ENCODE peak calls at places on chromosome 16, in six cellular contexts. K is GM12891, R is K562, L is HepG2, T is H1, N is GM12878. S is an unnamed sample.

GRCh38 chr16:50909831-50910697 is 168.2 kb downstream of the CYLD start:
- DNase-seq in K (no peak), R (no peak), L (no peak), T (no peak), N (no peak), S (no peak)

GRCh38 chr16:57318240-57318970 is 33.9 kb upstream of the PLLP start:
- DNase-seq in K (no peak), R (no peak), L (no peak), T (no peak), N (no peak), S (no peak)

GRCh38 chr16:57462978-57463362 is 491 bp downstream of the POLR2C start:
- DNase-seq in K (no peak), R (peak; percentile 26), L (no peak), T (no peak), N (no peak), S (no peak)

GRCh38 chr16:75236232-75236631 is 15.2 kb downstream of the BCAR1 start:
- DNase-seq in K (no peak), R (no peak), L (no peak), T (no peak), N (no peak), S (no peak)

GRCh38 chr16:89344314-89344828 is 126.9 kb downstream of the ZNF778 start:
- DNase-seq in K (no peak), R (no peak), L (no peak), T (no peak), N (no peak), S (no peak)

GRCh38 chr16:79045191-79045590 is 555.3 kb downstream of the MAF start:
- DNase-seq in K (no peak), R (no peak), L (no peak), T (no peak), N (no peak), S (no peak)

GRCh38 chr16:1100084-1100800 is 4.2 kb upstream of the C1QTNF8 start:
- DNase-seq in K (no peak), R (no peak), L (no peak), T (no peak), N (no peak), S (no peak)

GRCh38 chr16:52547001-52547833 is at the start of gene TOX3:
- DNase-seq in K (peak; percentile 2), R (no peak), L (no peak), T (no peak), N (no peak), S (no peak)

GRCh38 chr16:48277158-48277557 is 29.8 kb upstream of the ABCC11 start:
- DNase-seq in K (no peak), R (peak; percentile 3), L (no peak), T (no peak), N (no peak), S (no peak)

GRCh38 chr16:88494335-88495154 is 41.5 kb downstream of the ZFPM1 start:
- DNase-seq in K (no peak), R (peak; percentile 89), L (no peak), T (no peak), N (no peak), S (no peak)

GRCh38 chr16:23408242-23409201 is 44.5 kb downstream of the COG7 start:
- DNase-seq in K (no peak), R (no peak), L (no peak), T (no peak), N (no peak), S (no peak)

GRCh38 chr16:15897834-15898254 is 9.4 kb upstream of the CEP20 start:
- DNase-seq in K (peak; percentile 43), R (peak; percentile 55), L (no peak), T (no peak), N (peak; percentile 76), S (peak; percentile 56)

GRCh38 chr16:55100100-55100499 is 169.4 kb downstream of the IRX5 start:
- DNase-seq in K (no peak), R (no peak), L (no peak), T (no peak), N (no peak), S (no peak)

GRCh38 chr16:55297910-55298175 is 26.2 kb upstream of the IRX6 start:
- DNase-seq in K (no peak), R (no peak), L (no peak), T (no peak), N (no peak), S (no peak)

GRCh38 chr16:57049678-57050077 is 42.7 kb upstream of the CPNE2 start:
- DNase-seq in K (peak; percentile 54), R (no peak), L (no peak), T (no peak), N (peak; percentile 52), S (peak; percentile 54)

GRCh38 chr16:79209308-79209707 is 391.2 kb downstream of the MAF start:
- DNase-seq in K (no peak), R (no peak), L (no peak), T (no peak), N (no peak), S (no peak)

GRCh38 chr16:89334461-89334860 is 117.0 kb downstream of the ZNF778 start:
- DNase-seq in K (no peak), R (no peak), L (no peak), T (no peak), N (no peak), S (no peak)

GRCh38 chr16:57611184-57611583 is 17.2 kb upstream of the ADGRG1 start:
- DNase-seq in K (no peak), R (no peak), L (no peak), T (no peak), N (no peak), S (no peak)

GRCh38 chr16:69073181-69073669 is 32.2 kb upstream of the HAS3 start:
- DNase-seq in K (no peak), R (no peak), L (peak; percentile 38), T (no peak), N (no peak), S (no peak)
- TF ChIP-seq TAF1 in K (no peak), R (no peak), L (no peak), T (no peak), N (no peak), S (no peak)

DNA sequence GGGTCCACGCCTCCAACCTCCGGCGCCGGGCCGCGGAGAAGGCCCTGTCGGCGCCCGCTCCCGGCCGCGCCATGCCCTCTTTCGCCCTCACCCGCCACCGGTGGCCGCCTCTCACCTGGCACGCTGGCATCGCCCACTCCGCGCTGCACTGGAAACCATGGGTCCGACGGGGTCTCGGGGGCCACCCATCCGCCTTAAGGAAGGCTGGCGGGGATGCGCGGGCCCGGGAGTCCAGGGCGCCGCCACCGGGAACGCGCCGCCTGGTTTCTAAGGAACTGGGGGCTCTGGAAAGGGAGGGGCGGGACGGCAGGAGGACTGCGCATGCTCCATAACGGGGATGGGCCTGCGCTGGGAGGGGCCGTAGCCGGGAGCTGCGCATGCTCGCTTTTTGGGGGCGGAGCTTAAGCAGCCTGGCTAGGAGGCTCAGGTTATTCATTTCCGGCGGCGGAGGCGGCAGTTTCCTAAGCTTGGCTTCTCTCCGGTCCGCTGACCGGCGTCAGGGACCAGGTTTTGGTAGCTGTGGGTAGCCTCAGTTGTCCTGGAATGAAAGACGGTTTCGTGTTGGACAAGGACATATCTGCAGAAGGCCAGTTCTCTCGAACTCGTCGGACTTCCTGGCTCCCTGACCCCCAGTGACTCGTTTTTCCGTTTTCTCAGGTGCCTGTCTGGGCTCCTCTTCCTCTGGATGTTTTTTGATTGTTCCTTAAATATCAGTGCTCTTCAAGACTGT is at the start of gene GFOD2:
- DNase-seq in K (peak; percentile 98), R (peak; percentile 97), L (peak; percentile 91), T (peak; percentile 89), N (peak; percentile 79), S (peak; percentile 99)
- TF ChIP-seq POLR2A in K (peak; percentile 91), R (peak; percentile 98), L (peak; percentile 92), T (no peak), N (peak; percentile 95), S (peak; percentile 93)

GRCh38 chr16:68927016-68927415 is 83.7 kb downstream of the TANGO6 start:
- DNase-seq in K (no peak), R (no peak), L (no peak), T (no peak), N (no peak), S (no peak)

GRCh38 chr16:68917541-68917940 is 74.2 kb downstream of the TANGO6 start:
- DNase-seq in K (no peak), R (no peak), L (no peak), T (no peak), N (no peak), S (no peak)

GRCh38 chr16:68923116-68923515 is 79.8 kb downstream of the TANGO6 start:
- DNase-seq in K (no peak), R (no peak), L (no peak), T (no peak), N (no peak), S (no peak)

GRCh38 chr16:68920349-68920748 is 77.0 kb downstream of the TANGO6 start:
- DNase-seq in K (no peak), R (no peak), L (no peak), T (no peak), N (no peak), S (no peak)

GRCh38 chr16:68921654-68922053 is 78.3 kb downstream of the TANGO6 start:
- DNase-seq in K (no peak), R (no peak), L (peak; percentile 61), T (no peak), N (no peak), S (no peak)
- TF ChIP-seq POLR2AphosphoS5 in K (no peak), R (no peak), L (no peak), T (no peak), N (no peak), S (no peak)

GRCh38 chr16:83437036-83437435 is 370.7 kb upstream of the HSBP1 start:
- DNase-seq in K (no peak), R (no peak), L (no peak), T (no peak), N (no peak), S (no peak)

GRCh38 chr16:83441523-83441922 is 366.3 kb upstream of the HSBP1 start:
- DNase-seq in K (no peak), R (no peak), L (no peak), T (no peak), N (no peak), S (no peak)

GRCh38 chr16:83433201-83433600 is 374.6 kb upstream of the HSBP1 start:
- DNase-seq in K (no peak), R (no peak), L (no peak), T (no peak), N (no peak), S (no peak)

GRCh38 chr16:83439412-83439811 is 368.4 kb upstream of the HSBP1 start:
- DNase-seq in K (no peak), R (no peak), L (no peak), T (no peak), N (no peak), S (no peak)

DNA sequence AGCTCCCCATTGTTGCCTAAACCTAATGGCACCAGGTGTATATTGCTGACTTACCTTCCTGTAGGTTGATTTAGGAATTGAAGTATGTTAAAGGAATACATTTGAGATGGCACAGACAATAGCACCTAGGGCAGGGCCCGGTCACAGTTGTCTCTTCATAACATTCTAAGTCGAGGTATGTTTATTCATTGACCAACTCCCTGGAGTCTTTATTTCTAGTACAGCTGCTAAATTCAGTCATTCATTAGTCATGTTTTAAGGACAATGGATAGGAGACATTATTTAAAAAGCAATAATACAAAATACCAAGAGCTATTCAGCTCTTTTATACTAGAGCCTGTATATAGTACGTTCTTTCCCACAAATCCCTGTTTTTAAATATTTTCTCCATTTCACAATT is 369.5 kb upstream of the HSBP1 start:
- DNase-seq in K (no peak), R (no peak), L (no peak), T (no peak), N (no peak), S (no peak)
- TF ChIP-seq TAF1 in K (no peak), R (no peak), L (no peak), T (no peak), N (no peak), S (no peak)